ENCODE peak calls at places on chromosomes 16 and 17, in four cellular contexts. M is heart left ventricle, T is psoas muscle, A is A549. W is an unnamed sample. For H3K4me1, the result is how much of the 10 kb centered on the place peaks cover.

GRCh38 chr17:52158450-52159042 is at the start of gene CA10:
- DNase-seq in M (no peak), T (peak), A (no peak), W (peak)

GRCh38 chr17:48556534-48557401 is 11.9 kb upstream of the HOXB2 start:
- DNase-seq in M (no peak), T (no peak), A (no peak), W (no peak)

GRCh38 chr17:57677301-57677700 is 67.8 kb downstream of the CCDC182 start:
- DNase-seq in M (peak), T (no peak), A (no peak), W (no peak)

GRCh38 chr17:50283246-50283645 is 9.0 kb downstream of the TMEM92 start:
- DNase-seq in M (no peak), T (peak), A (no peak), W (no peak)

GRCh38 chr16:77273-77806 is 685 bp upstream of the MPG start:
- DNase-seq in M (peak), T (peak), A (peak), W (peak)

GRCh38 chr17:9072626-9073339 is 51.5 kb downstream of the NTN1 start:
- DNase-seq in M (peak), T (peak), A (no peak), W (no peak)

GRCh38 chr16:88713568-88714419 is 7.5 kb downstream of the CTU2 start:
- DNase-seq in M (no peak), T (no peak), A (no peak), W (no peak)

GRCh38 chr17:74846621-74847020 is 13.1 kb downstream of the GRIN2C start:
- DNase-seq in M (no peak), T (no peak), A (no peak), W (peak)

GRCh38 chr17:19249681-19250080 is 12.5 kb downstream of the EPN2 start:
- DNase-seq in M (peak), T (no peak), A (no peak), W (no peak)

GRCh38 chr16:27301236-27301861 is 12.4 kb upstream of the IL4R start:
- DNase-seq in M (no peak), T (no peak), A (no peak), W (no peak)

GRCh38 chr16:85346404-85347212 is 234.3 kb upstream of the CIBAR2 start:
- DNase-seq in M (no peak), T (no peak), A (no peak), W (no peak)

GRCh38 chr16:85348921-85349334 is 236.7 kb upstream of the CIBAR2 start:
- DNase-seq in M (no peak), T (no peak), A (no peak), W (no peak)

GRCh38 chr16:85348065-85348840 is 236.0 kb upstream of the CIBAR2 start:
- DNase-seq in M (no peak), T (no peak), A (no peak), W (no peak)

GRCh38 chr16:85345129-85345639 is 232.9 kb upstream of the CIBAR2 start:
- DNase-seq in M (no peak), T (no peak), A (no peak), W (no peak)

DNA sequence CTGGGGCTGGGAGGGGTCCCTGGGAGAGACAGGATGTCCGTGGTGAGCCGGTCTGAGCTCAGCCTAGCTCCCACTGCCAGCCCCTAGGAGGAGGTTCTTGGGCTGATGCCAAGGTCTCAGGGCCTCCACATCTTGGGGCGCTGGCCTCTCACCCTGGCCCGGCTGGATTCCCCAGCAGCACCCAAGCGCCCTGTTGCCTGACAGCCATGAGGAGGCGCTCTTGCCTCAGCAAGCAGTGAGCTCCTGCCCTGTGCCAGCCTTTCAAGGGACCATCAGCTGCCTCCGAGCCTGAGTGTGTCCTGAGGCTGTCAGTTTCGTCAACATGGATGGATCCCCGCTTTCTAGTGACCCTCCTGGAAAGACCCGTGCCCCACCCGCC is 234.9 kb upstream of the CIBAR2 start:
- DNase-seq in M (no peak), T (no peak), A (peak), W (peak)
- TF ChIP-seq CTCF in M (peak), T (peak), A (peak), W (no peak)

GRCh38 chr17:146546-146945 is 9.2 kb downstream of the SCGB1C2 start:
- DNase-seq in M (no peak), T (no peak), A (no peak), W (no peak)
- H3K4me3 ChIP-seq in M (no peak), T (no peak), A (no peak), W (no peak)

GRCh38 chr17:38452719-38453118 is 24.5 kb downstream of the ARHGAP23 start:
- DNase-seq in M (no peak), T (no peak), A (no peak), W (no peak)
- H3K4me1 ChIP-seq in M (half or more), T (under half), A (half or more), W (half or more)

GRCh38 chr17:20926532-20926931 is 116.3 kb downstream of the USP22 start:
- DNase-seq in M (no peak), T (no peak), A (no peak), W (no peak)
- TF ChIP-seq CTCF in M (no peak), T (no peak), A (no peak), W (no peak)

GRCh38 chr17:45341389-45342158 is 24.8 kb upstream of the MAP3K14 start:
- DNase-seq in M (peak), T (peak), A (peak), W (peak)

GRCh38 chr17:45345246-45345553 is 28.4 kb upstream of the MAP3K14 start:
- DNase-seq in M (no peak), T (no peak), A (no peak), W (no peak)

GRCh38 chr17:45339646-45340605 is 23.1 kb upstream of the MAP3K14 start:
- DNase-seq in M (no peak), T (no peak), A (no peak), W (no peak)

GRCh38 chr17:45342871-45343526 is 26.2 kb upstream of the MAP3K14 start:
- DNase-seq in M (no peak), T (no peak), A (no peak), W (no peak)

GRCh38 chr17:45342306-45342705 is 25.5 kb upstream of the MAP3K14 start:
- DNase-seq in M (no peak), T (no peak), A (no peak), W (no peak)
- H3K4me3 ChIP-seq in M (no peak), T (no peak), A (peak), W (no peak)

GRCh38 chr17:61382796-61383688 is 16.6 kb upstream of the TBX2 start:
- DNase-seq in M (no peak), T (peak), A (no peak), W (no peak)
- H3K4me1 ChIP-seq in M (under half), T (under half), A (under half), W (under half)

DNA sequence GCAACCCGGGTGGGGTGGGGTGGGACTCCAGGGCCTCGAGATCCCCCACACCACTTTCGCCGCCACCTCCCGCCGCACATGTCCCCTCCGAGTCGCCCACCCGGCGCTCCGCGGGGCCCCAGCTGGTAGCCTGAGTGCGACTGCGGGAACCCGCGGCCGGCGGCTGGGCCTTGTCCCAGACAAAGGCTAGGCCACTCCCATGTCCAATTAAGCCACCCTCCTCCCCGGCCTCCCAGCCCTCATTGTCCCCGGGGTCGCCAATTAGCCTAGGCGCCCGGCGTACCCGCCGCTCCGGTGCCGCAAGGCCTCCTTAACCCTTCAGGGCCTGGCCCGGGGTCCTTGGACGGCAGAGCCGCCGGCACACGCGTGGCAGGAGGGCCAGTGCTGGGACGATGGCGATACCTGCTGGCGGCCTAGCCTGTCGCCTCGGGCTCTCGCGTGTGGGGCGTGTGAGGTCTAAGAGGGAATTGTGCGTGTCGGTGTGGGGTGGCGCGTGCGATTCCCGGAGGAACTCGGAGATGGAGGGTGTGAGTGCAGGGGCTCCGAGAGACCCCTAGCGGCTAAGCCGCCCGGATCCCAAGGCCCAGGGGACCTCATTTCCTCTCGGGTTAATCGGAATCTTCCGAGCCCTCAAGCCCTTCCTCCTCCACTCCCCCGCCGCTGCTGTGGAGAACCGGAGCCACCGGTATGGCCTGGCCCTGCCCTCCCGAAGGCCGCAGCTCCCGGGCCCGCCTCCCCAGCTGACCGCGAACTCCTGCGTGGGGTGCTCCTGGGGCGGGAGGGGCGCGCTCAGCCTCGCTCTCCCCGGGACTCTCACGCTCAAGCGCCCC is 11.7 kb downstream of the TBX2 start:
- DNase-seq in M (peak), T (peak), A (peak), W (peak)
- TF ChIP-seq CTCF in M (peak), T (peak), A (peak), W (no peak)

DNA sequence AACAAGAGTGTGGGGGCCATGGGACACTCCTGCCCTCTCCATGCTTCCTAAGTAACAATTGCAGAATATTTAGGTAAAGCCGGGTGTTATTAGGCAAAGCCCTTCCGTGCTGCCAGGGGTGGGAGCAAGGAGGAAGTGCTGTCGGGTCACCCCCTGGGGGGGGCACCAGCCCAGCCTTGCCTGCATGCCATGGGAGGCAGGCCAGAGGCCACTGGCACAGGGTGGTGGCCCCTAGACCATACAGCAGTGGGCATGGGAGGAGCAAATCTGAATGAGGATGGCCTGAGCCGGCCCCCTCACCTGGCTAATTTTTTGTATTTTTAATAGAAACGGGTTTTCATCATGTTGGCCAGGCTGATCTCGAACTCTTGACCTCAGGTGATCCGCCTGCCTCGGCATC is 355.7 kb upstream of the CDH8 start:
- DNase-seq in M (no peak), T (no peak), A (no peak), W (no peak)
- H3K4me3 ChIP-seq in M (no peak), T (no peak), A (no peak), W (no peak)

GRCh38 chr17:76701471-76701967 is 9.2 kb downstream of the MXRA7 start:
- DNase-seq in M (no peak), T (no peak), A (no peak), W (no peak)

GRCh38 chr17:76700290-76700626 is 10.5 kb downstream of the MXRA7 start:
- DNase-seq in M (no peak), T (no peak), A (no peak), W (no peak)

GRCh38 chr17:76702941-76703637 is 7.7 kb downstream of the MXRA7 start:
- DNase-seq in M (no peak), T (no peak), A (no peak), W (no peak)

GRCh38 chr17:76697702-76698465 is 12.9 kb downstream of the MXRA7 start:
- DNase-seq in M (peak), T (no peak), A (no peak), W (no peak)

GRCh38 chr17:76700627-76701470 is 9.9 kb downstream of the MXRA7 start:
- DNase-seq in M (peak), T (peak), A (no peak), W (no peak)
- H3K4me1 ChIP-seq in M (half or more), T (under half), A (under half), W (under half)